ENCODE peak calls at places on chromosome 15, in six cellular contexts. J is endothelial cell of umbilical vein, E is GM12878, F is A549, D is HepG2, B is K562. R is an unnamed sample.
A peak's percentile ranks its signal among the peaks of the same experiment; 100 is the strongest.

GRCh38 chr15:88835646-88836045 is 32.4 kb downstream of the ACAN start:
- DNase-seq in E (no peak), F (no peak), D (no peak), B (no peak), J (no peak), R (no peak)

GRCh38 chr15:25481208-25481862 is 42.5 kb upstream of the UBE3A start:
- DNase-seq in J (no peak), D (no peak), F (no peak), B (no peak), E (no peak), R (no peak)

GRCh38 chr15:48631191-48631770 is 14.2 kb downstream of the FBN1 start:
- DNase-seq in E (no peak), D (no peak), F (no peak), J (no peak), B (peak; percentile 39), R (no peak)

GRCh38 chr15:39396979-39397615 is 183.8 kb upstream of the THBS1 start:
- DNase-seq in J (no peak), D (no peak), E (no peak), F (no peak), B (peak; percentile 60), R (peak; percentile 99)

GRCh38 chr15:31226011-31226410 is 100.6 kb upstream of the KLF13 start:
- DNase-seq in F (no peak), E (no peak), B (no peak), D (no peak), J (no peak), R (no peak)

GRCh38 chr15:99720533-99720932 is 12.7 kb downstream of the LYSMD4 start:
- DNase-seq in F (no peak), B (no peak), D (no peak), J (no peak), E (no peak), R (no peak)

GRCh38 chr15:95609096-95609495 is 721.4 kb upstream of the NR2F2 start:
- DNase-seq in J (peak; percentile 47), D (no peak), B (no peak), E (no peak), F (no peak), R (peak; percentile 50)

GRCh38 chr15:68603951-68604350 is 25.2 kb downstream of the CORO2B start:
- DNase-seq in E (no peak), B (peak; percentile 8), F (no peak), D (no peak), J (no peak), R (no peak)

GRCh38 chr15:40054746-40055575 is 16.0 kb upstream of the SRP14 start:
- DNase-seq in E (no peak), F (no peak), D (no peak), B (no peak), J (no peak), R (peak; percentile 64)

GRCh38 chr15:87167055-87167454 is 1087.4 kb downstream of the AGBL1 start:
- DNase-seq in D (no peak), J (no peak), F (no peak), B (no peak), E (no peak), R (no peak)

GRCh38 chr15:70140543-70141375 is 43.0 kb upstream of the TLE3 start:
- DNase-seq in B (no peak), E (no peak), F (no peak), J (peak; percentile 80), D (peak; percentile 94), R (peak; percentile 75)

GRCh38 chr15:46703352-46703861 is 1013.9 kb upstream of the SEMA6D start:
- DNase-seq in D (no peak), B (no peak), F (no peak), E (peak; percentile 15), J (no peak), R (no peak)

GRCh38 chr15:90953947-90954711 is 555 bp upstream of the RCCD1 start:
- DNase-seq in F (no peak), J (no peak), B (no peak), E (no peak), D (no peak), R (no peak)

GRCh38 chr15:57607570-57608000 is 15.9 kb downstream of the MYZAP start:
- DNase-seq in D (peak; percentile 23), E (no peak), B (no peak), J (peak; percentile 33), F (peak; percentile 79), R (peak; percentile 87)

GRCh38 chr15:92683511-92683834 is 27.9 kb upstream of the FAM174B start:
- DNase-seq in F (no peak), J (peak; percentile 40), E (no peak), B (peak; percentile 45), D (peak; percentile 50), R (peak; percentile 17)

GRCh38 chr15:33009603-33010002 is 184.9 kb downstream of the FMN1 start:
- DNase-seq in F (no peak), E (no peak), D (no peak), J (no peak), B (no peak), R (no peak)

GRCh38 chr15:67480741-67481140 is 40.2 kb upstream of the C15orf61 start:
- DNase-seq in E (no peak), B (no peak), D (no peak), F (no peak), J (no peak), R (no peak)

GRCh38 chr15:89003865-89004725 is 84.2 kb upstream of the ABHD2 start:
- DNase-seq in B (peak; percentile 80), E (no peak), F (peak; percentile 78), D (peak; percentile 41), J (peak; percentile 8), R (peak; percentile 53)

GRCh38 chr15:59255647-59256380 is 49.2 kb downstream of the LDHAL6B start:
- DNase-seq in B (no peak), D (peak; percentile 84), F (peak; percentile 95), E (no peak), J (no peak), R (peak; percentile 12)

GRCh38 chr15:99054025-99054387 is 46.4 kb upstream of the PGPEP1L start:
- DNase-seq in F (no peak), E (no peak), D (no peak), B (no peak), J (no peak), R (no peak)

GRCh38 chr15:86645861-86646393 is 566.3 kb downstream of the AGBL1 start:
- DNase-seq in B (no peak), E (no peak), D (no peak), F (no peak), J (no peak), R (no peak)

GRCh38 chr15:20348900-20349773 is 192.5 kb downstream of the GOLGA6L6 start:
- DNase-seq in F (no peak), E (no peak), D (no peak), J (no peak), B (no peak), R (no peak)

GRCh38 chr15:52735231-52736089 is 54.7 kb downstream of the ONECUT1 start:
- DNase-seq in B (peak; percentile 81), E (peak; percentile 64), D (peak; percentile 73), F (peak; percentile 83), J (peak; percentile 85), R (peak; percentile 80)

GRCh38 chr15:89023311-89023961 is 64.8 kb upstream of the ABHD2 start:
- DNase-seq in J (no peak), E (no peak), B (no peak), D (no peak), F (no peak), R (no peak)

GRCh38 chr15:60798821-60799220 is 319.9 kb upstream of the ICE2 start:
- DNase-seq in D (peak; percentile 25), F (no peak), J (no peak), B (no peak), E (peak; percentile 19), R (no peak)

GRCh38 chr15:95608371-95608770 is 722.1 kb upstream of the NR2F2 start:
- DNase-seq in F (no peak), D (no peak), E (no peak), J (no peak), B (no peak), R (no peak)

GRCh38 chr15:64907991-64908390 is 3.7 kb upstream of the ANKDD1A start:
- DNase-seq in J (no peak), F (no peak), D (no peak), E (no peak), B (no peak), R (no peak)

GRCh38 chr15:70385711-70386110 is 288.0 kb upstream of the TLE3 start:
- DNase-seq in D (no peak), B (no peak), F (no peak), E (no peak), J (no peak), R (no peak)

GRCh38 chr15:67884514-67885225 is 44.8 kb upstream of the RNU6-1 start:
- DNase-seq in D (peak; percentile 89), F (peak; percentile 88), E (no peak), B (peak; percentile 96), J (peak; percentile 43), R (peak; percentile 86)

DNA sequence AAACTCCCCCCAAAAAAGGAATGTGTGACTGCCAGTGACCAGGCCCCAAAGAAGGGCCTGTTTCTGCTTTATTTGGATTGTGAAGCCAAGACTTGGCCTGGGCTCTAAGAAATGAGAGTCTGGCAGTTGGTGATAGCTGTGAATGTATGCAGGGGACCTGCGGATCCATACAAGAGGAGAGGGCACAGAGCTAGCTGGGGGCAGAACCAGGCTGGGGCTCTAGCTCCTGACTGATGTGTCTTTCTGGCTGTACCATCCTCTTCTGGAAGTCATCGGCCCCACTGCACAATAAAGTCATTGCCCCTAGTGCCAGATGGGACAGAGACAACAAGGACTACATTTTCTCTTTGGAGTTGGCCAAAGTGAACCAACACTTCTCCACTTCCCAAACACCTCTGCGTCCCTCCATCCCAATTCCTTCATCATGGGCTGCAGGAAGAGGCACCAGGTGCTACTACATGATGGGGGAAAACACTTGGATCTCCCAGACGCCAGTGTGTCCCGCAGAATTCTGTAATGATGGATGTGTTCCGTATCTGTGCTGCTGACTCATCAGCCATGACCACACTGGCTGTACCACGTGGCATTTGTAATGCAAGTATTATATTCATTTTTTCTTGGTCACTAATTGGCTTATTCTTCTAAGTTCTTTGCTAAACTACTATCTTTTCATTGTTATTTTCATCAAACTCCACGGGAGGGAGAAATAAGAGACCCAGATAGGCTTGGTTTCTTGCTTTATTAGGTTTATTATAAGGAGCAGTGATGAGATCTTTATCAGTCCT is 1.7 kb upstream of the PLA2G4F start:
- DNase-seq in B (peak; percentile 62), D (no peak), E (no peak), F (no peak), J (no peak), R (no peak)
- TF ChIP-seq MYC in B (no peak), D (no peak), E (no peak), F (no peak), J (no peak), R (no peak)

DNA sequence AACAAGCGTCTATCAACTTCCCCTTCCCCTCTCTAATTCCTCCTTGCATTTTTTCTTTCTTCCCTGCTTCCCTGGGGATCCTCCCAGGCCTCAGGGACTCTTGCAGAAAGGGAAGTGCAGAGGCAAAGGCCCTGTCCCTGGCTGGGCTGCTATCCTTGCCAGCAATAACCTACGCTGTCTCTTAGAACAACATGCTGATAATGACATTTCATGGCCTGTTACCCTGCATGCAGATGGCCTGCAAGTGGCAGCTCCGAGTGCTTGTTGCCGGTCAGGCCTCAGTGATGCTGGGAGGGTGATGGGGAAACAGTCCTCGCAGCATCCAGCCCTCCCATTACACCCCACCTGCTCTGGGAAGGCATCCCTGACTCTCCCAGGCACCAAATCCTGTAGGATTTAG is 167.6 kb downstream of the RAB11A start:
- DNase-seq in F (no peak), D (no peak), B (no peak), E (no peak), J (no peak), R (no peak)
- TF ChIP-seq CTCF in F (no peak), D (no peak), B (no peak), E (no peak), J (no peak), R (no peak)

GRCh38 chr15:51677453-51677852 is 3.9 kb upstream of the SCG3 start:
- DNase-seq in E (no peak), D (no peak), F (no peak), B (no peak), J (no peak), R (no peak)
- TF ChIP-seq MAX in E (no peak), D (no peak), F (no peak), B (no peak), J (no peak), R (no peak)

GRCh38 chr15:44729394-44729913 is 6.9 kb upstream of the TRIM69 start:
- DNase-seq in B (no peak), J (no peak), E (no peak), F (no peak), D (no peak), R (peak; percentile 30)
- TF ChIP-seq MYC in B (no peak), J (no peak), E (no peak), F (no peak), D (no peak), R (no peak)

R was measured in NB4.